ENCODE peak calls at places on chromosomes 13 and 19, in six cellular contexts. X, J, N, M, G and D are unnamed samples.

GRCh38 chr19:49930483-49931011 is 1.2 kb upstream of the NUP62 start:
- DNase-seq in X (no peak), J (no peak), M (no peak), G (no peak), N (no peak), D (no peak)

GRCh38 chr13:56347014-56347413 is 793.7 kb upstream of the PRR20A start:
- DNase-seq in N (no peak), G (no peak), X (no peak), M (no peak), J (no peak), D (no peak)

GRCh38 chr13:19083340-19083739 is 98.3 kb downstream of the TUBA3C start:
- DNase-seq in N (no peak), X (no peak), M (no peak), J (no peak), G (no peak), D (no peak)

GRCh38 chr13:41835871-41836270 is 125.0 kb downstream of the VWA8 start:
- DNase-seq in J (no peak), G (no peak), N (no peak), M (no peak), X (no peak), D (no peak)

GRCh38 chr13:77952737-77953136 is 34.1 kb upstream of the EDNRB start:
- DNase-seq in X (no peak), G (no peak), N (no peak), M (no peak), J (no peak), D (no peak)

GRCh38 chr19:15456871-15457700 is 7.3 kb downstream of the RASAL3 start:
- DNase-seq in G (no peak), M (no peak), N (no peak), X (no peak), J (no peak), D (no peak)

GRCh38 chr13:33236021-33236420 is 49.5 kb downstream of the STARD13 start:
- DNase-seq in G (no peak), X (no peak), M (no peak), J (no peak), N (no peak), D (no peak)

GRCh38 chr19:8094336-8094735 is 41.8 kb downstream of the CCL25 start:
- DNase-seq in M (no peak), G (no peak), J (no peak), X (no peak), N (no peak), D (no peak)

GRCh38 chr13:78147905-78148304 is 229.3 kb upstream of the EDNRB start:
- DNase-seq in J (no peak), M (no peak), G (no peak), X (no peak), N (no peak), D (no peak)